ENCODE peak calls at places on chromosomes 2 and 18, in five cellular contexts. C is uterus, M is colonic mucosa, Y is right cardiac atrium, I is psoas muscle. J is an unnamed sample.

GRCh38 chr2:177599956-177600355 is 207.4 kb downstream of the AGPS start:
- DNase-seq in C (no peak), I (no peak), M (no peak), Y (no peak), J (no peak)

GRCh38 chr2:179488563-179488962 is 223.9 kb upstream of the SESTD1 start:
- DNase-seq in M (no peak), I (no peak), Y (no peak), C (no peak), J (no peak)

GRCh38 chr18:9951022-9951859 is 37.4 kb downstream of the VAPA start:
- DNase-seq in M (no peak), I (no peak), C (no peak), Y (no peak), J (peak; percentile 52)

GRCh38 chr2:226995625-226996041 is 159.8 kb downstream of the RHBDD1 start:
- DNase-seq in I (peak; percentile 30), Y (peak; percentile 65), C (no peak), M (no peak), J (no peak)

GRCh38 chr2:96267159-96267971 is 1.3 kb downstream of the CIAO1 start:
- DNase-seq in M (peak; percentile 34), I (no peak), Y (no peak), C (no peak), J (peak; percentile 24)

GRCh38 chr18:13527730-13528129 is 198.6 kb downstream of the FAM210A start:
- DNase-seq in Y (no peak), C (no peak), M (no peak), I (no peak), J (no peak)

GRCh38 chr2:84459944-84460429 is 907 bp upstream of the SUCLG1 start:
- DNase-seq in I (no peak), M (no peak), Y (no peak), C (no peak), J (peak; percentile 4)

GRCh38 chr18:68172842-68173549 is 541.9 kb downstream of the TMX3 start:
- DNase-seq in M (no peak), C (no peak), Y (no peak), I (no peak), J (no peak)

GRCh38 chr2:181876614-181877063 is 14.9 kb upstream of the ITPRID2 start:
- DNase-seq in Y (no peak), C (no peak), M (peak; percentile 69), I (no peak), J (no peak)

GRCh38 chr2:96554293-96555145 is 18.0 kb downstream of the ARID5A start:
- DNase-seq in Y (peak; percentile 71), I (peak; percentile 74), C (peak; percentile 72), M (peak; percentile 58), J (peak; percentile 77)

GRCh38 chr2:119264781-119265692 is 41.4 kb downstream of the STEAP3 start:
- DNase-seq in C (no peak), M (peak; percentile 36), Y (peak; percentile 28), I (peak; percentile 41), J (peak; percentile 66)

GRCh38 chr2:27296466-27296865 is 11.8 kb downstream of the UCN start:
- DNase-seq in I (no peak), Y (no peak), M (no peak), C (no peak), J (no peak)

GRCh38 chr2:231634412-231634811 is 41.7 kb downstream of the TEX44 start:
- DNase-seq in M (no peak), I (no peak), Y (no peak), C (no peak), J (no peak)

GRCh38 chr2:109216332-109216731 is 87.3 kb downstream of the SH3RF3 start:
- DNase-seq in I (no peak), M (no peak), Y (no peak), C (no peak), J (no peak)

GRCh38 chr18:32422185-32422584 is 48.5 kb downstream of the GAREM1 start:
- DNase-seq in Y (no peak), M (no peak), I (no peak), C (no peak), J (no peak)

GRCh38 chr18:60066576-60066975 is 166.8 kb downstream of the PMAIP1 start:
- DNase-seq in M (no peak), C (no peak), Y (no peak), I (no peak), J (peak; percentile 50)

GRCh38 chr18:60067426-60068210 is 167.8 kb downstream of the PMAIP1 start:
- DNase-seq in Y (no peak), M (no peak), C (no peak), I (no peak), J (no peak)

GRCh38 chr18:60069145-60069544 is 169.3 kb downstream of the PMAIP1 start:
- DNase-seq in I (no peak), C (no peak), Y (no peak), M (no peak), J (no peak)

GRCh38 chr18:60075477-60075876 is 175.7 kb downstream of the PMAIP1 start:
- DNase-seq in C (no peak), M (no peak), I (no peak), Y (no peak), J (no peak)

DNA sequence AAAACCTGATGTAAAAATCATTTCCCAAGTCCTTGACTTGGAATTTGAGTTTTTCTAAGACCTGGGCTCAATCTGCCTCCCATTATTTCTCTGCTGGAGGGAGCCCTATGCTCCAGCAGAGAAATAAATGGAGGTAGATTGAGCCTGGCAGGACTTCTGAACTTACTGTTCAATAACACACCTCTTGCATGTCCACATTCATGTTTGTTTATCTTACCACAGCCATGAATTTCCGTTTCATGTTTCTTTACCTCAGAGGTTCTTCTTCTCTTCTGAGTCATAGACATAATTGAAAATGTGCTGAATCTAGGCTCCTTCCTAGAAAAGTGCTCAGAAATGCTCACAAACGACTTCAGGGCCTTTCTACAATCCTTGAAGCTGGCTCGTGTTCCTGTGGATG is 170.8 kb downstream of the PMAIP1 start:
- DNase-seq in Y (no peak), C (no peak), I (no peak), M (no peak), J (no peak)
- H3K9me3 ChIP-seq in Y (no peaks in the 10 kb centered on the region), C (no peaks in the 10 kb centered on the region), I (no peaks in the 10 kb centered on the region), M (no peaks in the 10 kb centered on the region), J (no peaks in the 10 kb centered on the region)

GRCh38 chr2:13686262-13686661 is 946.3 kb upstream of the LRATD1 start:
- DNase-seq in M (no peak), Y (no peak), C (no peak), I (no peak), J (no peak)
- H3K9me3 ChIP-seq in M (no peaks in the 10 kb centered on the region), Y (no peaks in the 10 kb centered on the region), C (no peaks in the 10 kb centered on the region), I (peaks cover 30% of the 10 kb centered on the region), J (no peaks in the 10 kb centered on the region)

GRCh38 chr18:79952996-79953559 is 1.6 kb upstream of the SLC66A2 start:
- DNase-seq in I (no peak), C (no peak), Y (no peak), M (peak; percentile 69), J (no peak)
- H3K9me3 ChIP-seq in I (no peaks in the 10 kb centered on the region), C (no peaks in the 10 kb centered on the region), Y (no peaks in the 10 kb centered on the region), M (no peaks in the 10 kb centered on the region), J (no peaks in the 10 kb centered on the region)

DNA sequence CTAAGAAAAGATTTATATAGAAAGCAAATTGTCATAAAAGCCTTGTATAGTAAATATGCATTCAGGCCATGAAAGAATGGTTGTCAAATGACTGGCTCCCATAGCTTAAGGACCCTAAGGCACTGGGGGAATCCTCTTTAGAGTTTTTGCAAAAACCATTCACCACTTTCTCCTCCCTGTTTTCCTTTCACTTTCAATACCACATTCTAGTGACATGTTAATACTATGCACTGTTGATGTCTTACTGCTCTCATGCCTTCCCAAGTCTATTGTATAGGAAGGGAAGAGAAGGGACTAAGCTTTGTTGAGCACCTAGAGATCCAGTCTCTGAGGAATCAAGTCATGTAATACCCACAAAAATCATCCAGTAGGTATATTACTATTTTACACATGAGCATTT is 383.0 kb upstream of the LRRTM1 start:
- DNase-seq in Y (no peak), M (no peak), C (no peak), I (no peak), J (no peak)
- H3K9me3 ChIP-seq in Y (no peaks in the 10 kb centered on the region), M (no peaks in the 10 kb centered on the region), C (no peaks in the 10 kb centered on the region), I (no peaks in the 10 kb centered on the region), J (no peaks in the 10 kb centered on the region)

DNA sequence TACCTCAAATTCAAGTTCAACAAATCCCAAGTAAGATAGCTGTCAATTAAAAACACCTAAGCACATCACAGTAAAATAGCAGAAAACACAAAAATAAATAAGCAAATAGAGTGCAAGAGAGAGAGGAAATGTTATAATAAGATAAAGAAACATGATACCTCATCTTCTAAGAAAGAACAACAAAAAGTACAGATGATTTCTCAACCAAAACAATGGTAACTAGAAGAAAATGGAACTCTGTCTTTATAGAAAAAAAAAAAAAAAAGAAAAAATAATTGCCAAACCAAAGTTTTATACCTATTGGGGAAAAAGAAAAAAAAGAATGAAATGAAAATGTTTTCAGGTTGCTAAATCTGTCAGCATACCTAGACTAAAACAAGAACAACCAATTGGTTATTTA is 1253.5 kb upstream of the CDH2 start:
- DNase-seq in Y (no peak), M (no peak), C (no peak), I (no peak), J (no peak)
- H3K9me3 ChIP-seq in Y (no peaks in the 10 kb centered on the region), M (no peaks in the 10 kb centered on the region), C (no peaks in the 10 kb centered on the region), I (peaks cover 5% of the 10 kb centered on the region), J (peaks cover 4% of the 10 kb centered on the region)

GRCh38 chr2:47592381-47592780 is 189.4 kb downstream of the MSH2 start:
- DNase-seq in M (no peak), Y (no peak), C (no peak), I (no peak), J (peak; percentile 57)
- H3K9me3 ChIP-seq in M (no peaks in the 10 kb centered on the region), Y (no peaks in the 10 kb centered on the region), C (no peaks in the 10 kb centered on the region), I (no peaks in the 10 kb centered on the region), J (no peaks in the 10 kb centered on the region)

GRCh38 chr18:78623142-78623541 is 356.5 kb upstream of the SALL3 start:
- DNase-seq in C (no peak), M (no peak), I (no peak), Y (no peak), J (no peak)

GRCh38 chr18:78625446-78625845 is 354.2 kb upstream of the SALL3 start:
- DNase-seq in M (no peak), I (no peak), C (no peak), Y (no peak), J (no peak)

GRCh38 chr18:78622251-78622953 is 357.2 kb upstream of the SALL3 start:
- DNase-seq in I (no peak), Y (no peak), M (no peak), C (no peak), J (no peak)

GRCh38 chr18:78625895-78626294 is 353.7 kb upstream of the SALL3 start:
- DNase-seq in I (no peak), M (no peak), C (no peak), Y (no peak), J (no peak)

GRCh38 chr18:78624646-78625279 is 354.9 kb upstream of the SALL3 start:
- DNase-seq in C (no peak), M (no peak), Y (no peak), I (no peak), J (no peak)
- H3K9me3 ChIP-seq in C (no peaks in the 10 kb centered on the region), M (no peaks in the 10 kb centered on the region), Y (no peaks in the 10 kb centered on the region), I (no peaks in the 10 kb centered on the region), J (no peaks in the 10 kb centered on the region)

DNA sequence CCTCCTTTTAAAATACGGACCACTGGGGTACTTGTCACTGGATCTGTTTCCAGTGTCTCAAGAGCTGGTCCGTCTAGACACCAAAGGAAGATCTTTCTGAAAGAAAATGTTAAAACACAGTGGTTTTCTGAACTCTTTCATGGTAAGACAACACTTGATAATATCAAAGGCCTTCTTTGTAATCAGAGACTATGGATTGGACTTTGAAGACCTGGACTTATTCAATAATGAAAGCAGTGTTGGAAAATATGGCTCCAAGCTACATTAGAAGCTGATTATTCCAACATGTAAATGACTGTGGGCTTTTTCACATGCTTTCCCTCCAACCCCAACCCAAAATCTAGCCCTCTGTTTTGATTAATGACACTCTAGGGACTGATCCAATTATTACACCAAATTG is 329.4 kb upstream of the LYPD1 start:
- DNase-seq in C (no peak), Y (no peak), I (no peak), M (no peak), J (no peak)
- H3K9me3 ChIP-seq in C (no peaks in the 10 kb centered on the region), Y (no peaks in the 10 kb centered on the region), I (no peaks in the 10 kb centered on the region), M (no peaks in the 10 kb centered on the region), J (no peaks in the 10 kb centered on the region)

GRCh38 chr2:196130039-196130825 is 41.1 kb downstream of the STK17B start:
- DNase-seq in C (no peak), I (no peak), M (no peak), Y (no peak), J (no peak)
- H3K9me3 ChIP-seq in C (peaks cover 28% of the 10 kb centered on the region), I (peaks cover 34% of the 10 kb centered on the region), M (peaks cover 7% of the 10 kb centered on the region), Y (peaks cover 23% of the 10 kb centered on the region), J (no peaks in the 10 kb centered on the region)